ENCODE peak calls at places on chromosomes 7 and 10, in seven cellular contexts. R is GM23248; O is iPS DF 6.9; J is GM23338; Y is CD4-positive, CD25-positive, alpha-beta regulatory T cell; V is left lung; T is sigmoid colon. I is an unnamed sample.
A peak's percentile ranks its signal among the peaks of the same experiment; 100 is the strongest.

GRCh38 chr7:76273503-76273902 is 29.0 kb upstream of the HSPB1 start:
- DNase-seq in R (no peak), T (no peak), O (no peak), V (no peak), J (no peak), Y (no peak), I (no peak)

GRCh38 chr10:71555760-71556159 is 159.0 kb downstream of the CDH23 start:
- DNase-seq in V (no peak), R (no peak), J (no peak), T (no peak), O (no peak), Y (no peak), I (no peak)

GRCh38 chr7:19834566-19834965 is 61.1 kb upstream of the TMEM196 start:
- DNase-seq in J (no peak), O (no peak), T (no peak), R (no peak), V (no peak), Y (no peak), I (no peak)

GRCh38 chr7:83876593-83876992 is 227.7 kb upstream of the SEMA3E start:
- DNase-seq in V (no peak), R (peak; percentile 82), J (no peak), Y (no peak), O (no peak), T (no peak), I (no peak)

GRCh38 chr10:74928742-74929191 is 102.4 kb downstream of the KAT6B start:
- DNase-seq in Y (no peak), O (no peak), R (peak; percentile 62), J (no peak), T (no peak), V (no peak), I (no peak)

GRCh38 chr10:98252451-98252850 is 15.5 kb downstream of the LOXL4 start:
- DNase-seq in O (no peak), T (no peak), R (no peak), V (no peak), J (no peak), Y (no peak), I (no peak)

GRCh38 chr10:91197044-91197651 is 23.3 kb upstream of the PCGF5 start:
- DNase-seq in R (peak; percentile 85), J (no peak), Y (no peak), T (no peak), V (no peak), O (no peak), I (no peak)

GRCh38 chr7:6148724-6149360 is 117.7 kb downstream of the ANKRD61 start:
- DNase-seq in J (no peak), R (no peak), V (no peak), O (no peak), Y (no peak), T (peak; percentile 87), I (no peak)

GRCh38 chr7:79401254-79401653 is 52.2 kb downstream of the MAGI2 start:
- DNase-seq in Y (no peak), R (no peak), T (no peak), O (no peak), V (no peak), J (no peak), I (no peak)

GRCh38 chr7:21568762-21569161 is 25.9 kb downstream of the DNAH11 start:
- DNase-seq in O (no peak), J (peak; percentile 73), V (no peak), T (no peak), Y (peak; percentile 31), R (no peak), I (peak; percentile 5)

GRCh38 chr10:110426294-110427153 is 71.2 kb upstream of the DUSP5 start:
- DNase-seq in V (no peak), Y (no peak), O (no peak), T (no peak), J (no peak), R (peak; percentile 87), I (no peak)

GRCh38 chr10:71589617-71590551 is 129.7 kb downstream of the C10orf105 start:
- DNase-seq in Y (no peak), T (no peak), O (no peak), R (peak; percentile 20), J (no peak), V (no peak), I (no peak)

GRCh38 chr10:44958897-44959242 is 732 bp upstream of the RASSF4 start:
- DNase-seq in V (no peak), O (no peak), J (no peak), R (no peak), T (no peak), Y (no peak), I (no peak)

GRCh38 chr7:63114371-63114985 is 884.2 kb upstream of the ZNF722 start:
- DNase-seq in O (no peak), R (no peak), J (no peak), T (peak; percentile 68), V (no peak), Y (no peak), I (no peak)

GRCh38 chr10:46285300-46285699 is 1.5 kb upstream of the ANTXRL start:
- DNase-seq in R (no peak), J (no peak), O (no peak), V (no peak), T (peak; percentile 7), Y (no peak), I (no peak)

GRCh38 chr7:27739301-27739913 is 555 bp upstream of the TAX1BP1 start:
- DNase-seq in T (no peak), V (no peak), Y (no peak), O (peak; percentile 9), J (no peak), R (peak; percentile 46), I (peak; percentile 5)

GRCh38 chr10:101826852-101827434 is 8.7 kb upstream of the OGA start:
- DNase-seq in V (no peak), R (no peak), Y (no peak), O (no peak), J (no peak), T (no peak), I (no peak)

GRCh38 chr7:93843260-93843659 is 47.3 kb downstream of the TFPI2 start:
- DNase-seq in Y (no peak), V (no peak), R (peak; percentile 55), T (no peak), O (no peak), J (no peak), I (no peak)

GRCh38 chr10:87000491-87000890 is 19.6 kb upstream of the FAM25A start:
- DNase-seq in O (no peak), Y (no peak), J (no peak), T (no peak), V (no peak), R (peak; percentile 64), I (no peak)

GRCh38 chr10:34886906-34887615 is 72.0 kb upstream of the PARD3 start:
- DNase-seq in J (no peak), Y (no peak), V (no peak), T (no peak), R (no peak), O (no peak), I (no peak)

GRCh38 chr10:74917481-74918077 is 91.2 kb downstream of the KAT6B start:
- DNase-seq in R (peak; percentile 86), V (no peak), J (no peak), Y (no peak), T (no peak), O (no peak), I (no peak)

DNA sequence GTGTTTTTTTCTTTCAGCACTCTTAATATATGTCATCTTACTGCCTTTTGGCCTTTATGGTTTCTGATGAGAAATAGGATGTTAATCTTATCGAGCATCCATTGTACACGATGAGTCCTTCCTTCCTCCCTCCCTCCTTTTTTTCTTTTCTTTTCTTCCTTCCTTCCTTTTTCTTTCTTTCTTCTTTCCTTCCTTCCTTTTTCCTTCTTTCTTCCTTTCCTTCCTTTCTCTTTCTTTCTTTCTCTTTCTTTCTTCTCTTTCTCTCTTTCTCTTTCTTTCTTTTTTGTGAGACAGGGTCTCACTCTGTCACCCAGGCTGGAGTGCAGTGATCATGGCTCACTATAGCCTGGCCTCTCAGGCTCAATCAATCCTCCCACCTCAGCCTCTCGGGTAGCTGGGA is 8.4 kb downstream of the RPEL1 start:
- DNase-seq in R (no peak), V (no peak), O (no peak), Y (no peak), T (no peak), J (no peak), I (no peak)
- H3K27ac ChIP-seq in R (no peak overlapping the region), V (no peak overlapping the region), O (no peak overlapping the region), Y (no peak overlapping the region), T (no peak overlapping the region), J (no peak overlapping the region), I (no peak overlapping the region)

GRCh38 chr10:77510294-77510693 is 127.3 kb downstream of the KCNMA1 start:
- DNase-seq in J (no peak), Y (no peak), O (no peak), T (no peak), R (no peak), V (no peak), I (no peak)
- H3K4me1 ChIP-seq in J (peaks cover 12% of the 10 kb centered on the region), Y (no peaks in the 10 kb centered on the region), O (no peaks in the 10 kb centered on the region), T (peaks cover 84% of the 10 kb centered on the region), R (peaks cover 65% of the 10 kb centered on the region), V (no peaks in the 10 kb centered on the region), I (no peaks in the 10 kb centered on the region)

GRCh38 chr7:35670856-35671569 is 23.9 kb downstream of the HERPUD2 start:
- DNase-seq in R (no peak), V (no peak), T (no peak), J (peak; percentile 54), O (no peak), Y (no peak), I (no peak)
- H3K27ac ChIP-seq in R (no peak overlapping the region), V (no peak overlapping the region), T (no peak overlapping the region), J (peak overlapping the region; percentile 47), O (no peak overlapping the region), Y (no peak overlapping the region), I (no peak overlapping the region)

GRCh38 chr7:104936546-104936945 is 77.5 kb upstream of the KMT2E start:
- DNase-seq in Y (no peak), J (no peak), O (no peak), R (no peak), V (no peak), T (no peak), I (no peak)

GRCh38 chr7:104943502-104944343 is 70.3 kb upstream of the KMT2E start:
- DNase-seq in V (peak; percentile 82), T (peak; percentile 72), R (no peak), J (no peak), Y (peak; percentile 77), O (no peak), I (peak; percentile 82)

GRCh38 chr7:104938741-104939390 is 75.1 kb upstream of the KMT2E start:
- DNase-seq in R (no peak), O (no peak), V (no peak), T (no peak), Y (no peak), J (no peak), I (no peak)

GRCh38 chr7:104945599-104945956 is 68.4 kb upstream of the KMT2E start:
- DNase-seq in V (no peak), Y (no peak), R (no peak), J (no peak), T (no peak), O (no peak), I (no peak)

DNA sequence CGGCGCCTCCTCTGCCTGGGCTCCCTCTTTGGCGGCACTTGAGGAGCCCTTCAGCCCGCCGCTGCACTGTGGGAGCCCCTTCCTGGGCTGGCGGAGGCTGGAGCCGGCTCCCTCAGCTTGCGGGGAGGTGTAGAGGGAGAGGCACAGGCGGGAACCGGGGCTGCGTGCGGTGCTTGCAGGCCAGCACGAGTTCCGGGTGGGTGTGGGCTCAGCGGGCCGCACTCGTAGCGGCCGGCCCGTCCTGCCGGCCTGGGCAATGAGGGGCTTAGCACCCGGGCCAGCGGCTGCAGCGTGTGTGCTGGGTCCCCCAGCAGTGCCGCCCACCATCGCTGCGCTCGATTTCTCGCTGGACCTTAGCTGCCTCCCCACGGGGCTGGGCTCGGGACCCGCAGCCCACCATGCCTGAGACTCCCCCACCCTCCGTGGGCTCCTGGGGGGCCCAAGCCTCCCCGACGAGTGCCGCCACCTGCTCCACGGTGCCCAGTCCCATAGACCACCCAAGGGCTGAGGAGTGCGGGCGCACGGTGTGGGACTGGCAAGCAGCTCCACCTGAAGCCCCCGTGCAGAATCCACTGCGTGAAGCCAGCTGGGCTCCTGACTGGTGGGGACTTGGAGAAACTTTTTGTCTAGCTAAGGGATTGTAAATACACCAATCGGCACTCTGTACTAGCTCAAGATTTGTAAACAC is 73.8 kb upstream of the KMT2E start:
- DNase-seq in V (no peak), J (peak; percentile 9), O (no peak), T (no peak), R (no peak), Y (no peak), I (no peak)
- H3K4me1 ChIP-seq in V (peaks cover 10% of the 10 kb centered on the region), J (no peaks in the 10 kb centered on the region), O (no peaks in the 10 kb centered on the region), T (peaks cover under 1% of the 10 kb centered on the region), R (peaks cover 8% of the 10 kb centered on the region), Y (peaks cover 37% of the 10 kb centered on the region), I (peaks cover 43% of the 10 kb centered on the region)

I was measured in CD4-positive, alpha-beta memory T cell.